ENCODE peak calls at places on chromosomes 6 and 20, in five cellular contexts. K is right cardiac atrium, S is choroid plexus epithelial cell, C is neural progenitor cell, D is Karpas-422. O is an unnamed sample.

GRCh38 chr20:44309763-44310663 is 989 bp downstream of the FITM2 start:
- DNase-seq in K (peak; percentile 69), S (peak; percentile 85), C (peak; percentile 17), D (no peak), O (peak; percentile 76)

GRCh38 chr6:118776607-118777549 is 117.1 kb upstream of the ASF1A start:
- DNase-seq in K (no peak), S (peak; percentile 88), C (peak; percentile 61), D (peak; percentile 83), O (peak; percentile 78)

GRCh38 chr6:24906314-24906713 is 29.4 kb downstream of the RIPOR2 start:
- DNase-seq in K (no peak), S (no peak), C (no peak), D (no peak), O (no peak)

GRCh38 chr20:21513881-21514540 is at the start of gene NKX2-2:
- DNase-seq in K (no peak), S (no peak), C (peak; percentile 49), D (no peak), O (no peak)

GRCh38 chr6:160428818-160429744 is 80.9 kb downstream of the SLC22A3 start:
- DNase-seq in K (peak; percentile 18), S (no peak), C (peak; percentile 6), D (no peak), O (no peak)

GRCh38 chr6:116922853-116923548 is 46.0 kb downstream of the RFX6 start:
- DNase-seq in K (no peak), S (no peak), C (no peak), D (no peak), O (no peak)

GRCh38 chr6:130851026-130851425 is 23.8 kb downstream of the SMLR1 start:
- DNase-seq in K (no peak), S (no peak), C (no peak), D (no peak), O (no peak)

GRCh38 chr20:38117635-38118034 is 47.4 kb downstream of the TGM2 start:
- DNase-seq in K (no peak), S (peak; percentile 84), C (no peak), D (no peak), O (no peak)

GRCh38 chr20:952196-952795 is 36.2 kb upstream of the ANGPT4 start:
- DNase-seq in K (no peak), S (no peak), C (no peak), D (no peak), O (no peak)

GRCh38 chr20:37522258-37523011 is 1.4 kb downstream of the NNAT start:
- DNase-seq in K (peak; percentile 80), S (peak; percentile 67), C (no peak), D (no peak), O (peak; percentile 32)

GRCh38 chr6:5671604-5672559 is 334.8 kb downstream of the NRN1 start:
- DNase-seq in K (no peak), S (no peak), C (no peak), D (peak; percentile 76), O (no peak)

GRCh38 chr20:9571783-9572182 is 57.4 kb downstream of the LAMP5 start:
- DNase-seq in K (no peak), S (no peak), C (no peak), D (no peak), O (no peak)

GRCh38 chr6:115323001-115323400 is 737.7 kb downstream of the FRK start:
- DNase-seq in K (no peak), S (no peak), C (no peak), D (no peak), O (no peak)

GRCh38 chr6:105985098-105985815 is 100.9 kb upstream of the PRDM1 start:
- DNase-seq in K (no peak), S (peak; percentile 13), C (no peak), D (no peak), O (peak; percentile 20)

GRCh38 chr6:139115980-139116758 is 18.7 kb upstream of the HECA start:
- DNase-seq in K (no peak), S (no peak), C (no peak), D (no peak), O (no peak)

GRCh38 chr6:98024359-98024758 is 741.3 kb upstream of the MMS22L start:
- DNase-seq in K (no peak), S (no peak), C (no peak), D (no peak), O (no peak)

GRCh38 chr6:16145038-16145437 is 16.2 kb downstream of the MYLIP start:
- DNase-seq in K (no peak), S (no peak), C (no peak), D (no peak), O (no peak)

GRCh38 chr6:36984581-36985383 is 1.2 kb downstream of the MTCH1 start:
- DNase-seq in K (peak; percentile 84), S (peak; percentile 72), C (peak; percentile 84), D (peak; percentile 79), O (peak; percentile 87)

GRCh38 chr20:47102629-47103028 is 208.0 kb downstream of the EYA2 start:
- DNase-seq in K (no peak), S (no peak), C (no peak), D (no peak), O (no peak)

GRCh38 chr20:36145877-36146707 is 8.4 kb upstream of the EPB41L1 start:
- DNase-seq in K (peak; percentile 80), S (no peak), C (no peak), D (no peak), O (no peak)

GRCh38 chr6:73675466-73676098 is 20.4 kb upstream of the CD109 start:
- DNase-seq in K (no peak), S (peak; percentile 89), C (peak; percentile 79), D (peak; percentile 85), O (peak; percentile 83)

GRCh38 chr20:40195742-40196141 is 493.3 kb downstream of the MAFB start:
- DNase-seq in K (peak; percentile 16), S (no peak), C (no peak), D (no peak), O (no peak)

GRCh38 chr20:43681468-43681942 is 14.6 kb downstream of the MYBL2 start:
- DNase-seq in K (no peak), S (no peak), C (peak; percentile 69), D (peak; percentile 65), O (peak; percentile 24)

GRCh38 chr6:163387317-163387716 is 27.2 kb upstream of the QKI start:
- DNase-seq in K (no peak), S (no peak), C (no peak), D (no peak), O (no peak)

GRCh38 chr20:51412333-51412761 is 130.2 kb downstream of the NFATC2 start:
- DNase-seq in K (peak; percentile 86), S (peak; percentile 81), C (no peak), D (no peak), O (peak; percentile 78)

GRCh38 chr20:2145376-2145775 is 43.7 kb downstream of the STK35 start:
- DNase-seq in K (no peak), S (no peak), C (no peak), D (no peak), O (no peak)

GRCh38 chr20:56731041-56731440 is 101.9 kb downstream of the TFAP2C start:
- DNase-seq in K (no peak), S (peak; percentile 40), C (no peak), D (no peak), O (no peak)

GRCh38 chr20:9160341-9160740 is 91.5 kb downstream of the PLCB4 start:
- DNase-seq in K (no peak), S (no peak), C (no peak), D (no peak), O (no peak)

DNA sequence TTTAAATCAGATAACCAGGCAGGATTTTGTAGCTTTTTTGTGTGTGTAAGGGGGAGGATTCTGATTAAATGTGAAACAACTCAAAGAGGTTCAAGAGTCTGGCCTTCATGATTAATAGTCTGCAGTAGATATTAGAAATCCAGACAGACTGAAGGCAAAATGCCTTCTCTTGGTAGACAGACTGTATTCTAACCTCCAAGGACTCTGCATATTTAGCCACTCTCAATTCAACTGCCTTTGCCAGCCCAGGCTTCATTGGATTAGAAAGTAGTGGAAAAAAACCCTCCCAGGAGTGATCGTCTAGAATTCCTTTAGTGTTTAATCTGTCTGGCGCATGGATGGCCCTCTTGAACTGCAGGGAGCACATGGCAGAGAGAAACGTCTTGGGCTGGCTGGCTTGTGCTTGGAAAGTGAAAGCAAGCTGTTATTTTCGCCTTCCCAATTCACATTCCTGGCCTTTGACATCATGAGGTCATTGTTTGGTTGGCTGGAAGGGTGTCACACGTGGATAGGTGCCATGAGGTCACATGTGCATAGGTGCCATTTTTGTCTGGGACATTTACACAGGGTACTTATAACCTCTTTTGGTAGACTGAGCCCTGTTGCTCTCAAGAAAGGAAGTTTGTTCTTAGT is 30.8 kb upstream of the NEDD9 start:
- DNase-seq in K (peak; percentile 74), S (peak; percentile 94), C (peak; percentile 24), D (no peak), O (peak; percentile 88)
- H3K4me3 ChIP-seq in K (no peak overlapping the region), S (no peak overlapping the region), C (no peak overlapping the region), D (no peak overlapping the region), O (peak overlapping the region; percentile 43)

DNA sequence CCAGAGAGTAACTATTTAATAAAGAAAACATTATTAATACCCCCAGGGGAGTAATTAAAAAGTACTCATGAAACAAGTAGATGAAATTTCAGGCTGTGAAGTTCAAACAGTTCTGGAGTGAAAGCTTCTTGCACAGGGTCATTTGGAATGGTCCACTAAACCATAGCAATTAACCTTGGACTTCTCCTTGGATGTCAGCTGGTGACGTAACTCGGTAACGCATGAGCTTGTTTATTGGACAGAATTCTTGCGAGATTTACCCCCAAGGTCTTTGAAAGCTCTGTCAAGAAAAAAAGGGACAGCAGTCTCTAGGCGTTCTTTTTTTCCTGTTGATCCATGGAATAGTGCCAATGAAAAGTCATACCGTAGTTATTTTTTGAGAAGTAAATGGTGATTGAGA is 2.2 kb downstream of the CD83 start:
- DNase-seq in K (no peak), S (no peak), C (no peak), D (no peak), O (no peak)
- H3K4me3 ChIP-seq in K (no peak overlapping the region), S (no peak overlapping the region), C (no peak overlapping the region), D (no peak overlapping the region), O (no peak overlapping the region)

GRCh38 chr20:48526936-48527335 is 300.9 kb downstream of the PREX1 start:
- DNase-seq in K (no peak), S (no peak), C (no peak), D (no peak), O (no peak)

GRCh38 chr20:48523191-48523757 is 304.5 kb downstream of the PREX1 start:
- DNase-seq in K (no peak), S (peak; percentile 81), C (peak; percentile 95), D (peak; percentile 75), O (peak; percentile 37)

GRCh38 chr20:48527771-48528170 is 300.0 kb downstream of the PREX1 start:
- DNase-seq in K (no peak), S (no peak), C (no peak), D (no peak), O (no peak)

GRCh38 chr20:48525400-48525799 is 302.4 kb downstream of the PREX1 start:
- DNase-seq in K (no peak), S (no peak), C (no peak), D (no peak), O (no peak)

GRCh38 chr20:48524582-48524981 is 303.2 kb downstream of the PREX1 start:
- DNase-seq in K (no peak), S (no peak), C (no peak), D (no peak), O (no peak)
- H3K4me3 ChIP-seq in K (no peak overlapping the region), S (no peak overlapping the region), C (no peak overlapping the region), D (no peak overlapping the region), O (no peak overlapping the region)

GRCh38 chr6:129679250-129679649 is 30.7 kb downstream of the ARHGAP18 start:
- DNase-seq in K (no peak), S (no peak), C (no peak), D (no peak), O (no peak)
- H3K4me3 ChIP-seq in K (no peak overlapping the region), S (no peak overlapping the region), C (no peak overlapping the region), D (no peak overlapping the region), O (peak overlapping the region; percentile 61)

GRCh38 chr6:157625764-157626163 is 197.3 kb upstream of the SNX9 start:
- DNase-seq in K (no peak), S (no peak), C (no peak), D (no peak), O (no peak)
- H3K4me3 ChIP-seq in K (no peak overlapping the region), S (no peak overlapping the region), C (no peak overlapping the region), D (no peak overlapping the region), O (peak overlapping the region; percentile 51)

O was measured in mesenchymal stem cell.